ENCODE peak calls at places on chromosomes 16 and 17, in ten cellular contexts. R is CD4-positive, alpha-beta T cell; P is cardiac muscle cell; S is CD8-positive, alpha-beta memory T cell; Y is psoas muscle; Q is endothelial cell of umbilical vein; M is tibial nerve; J is endodermal cell; H is substantia nigra; X is CD4-positive, alpha-beta memory T cell. I is an unnamed sample.

GRCh38 chr16:15542261-15542660 is 100.7 kb downstream of the MARF1 start:
- DNase-seq in R (no peak), P (no peak), S (no peak), Y (no peak), Q (no peak), M (no peak), J (no peak), H (no peak), X (no peak), I (no peak)

GRCh38 chr17:7233701-7234099 is 617 bp downstream of the DVL2 start:
- DNase-seq in R (no peak), P (no peak), S (no peak), Y (no peak), Q (no peak), M (no peak), J (no peak), H (no peak), X (no peak), I (no peak)

GRCh38 chr16:72493681-72494415 is 321.9 kb upstream of the PMFBP1 start:
- DNase-seq in R (no peak), P (peak), S (no peak), Y (no peak), Q (no peak), M (no peak), J (no peak), H (no peak), X (no peak), I (no peak)

GRCh38 chr16:13298676-13299075 is 397.3 kb downstream of the SHISA9 start:
- DNase-seq in R (no peak), P (no peak), S (no peak), Y (no peak), Q (no peak), M (no peak), J (peak), H (no peak), X (no peak), I (no peak)

GRCh38 chr16:89422527-89422904 is 67.8 kb downstream of the ANKRD11 start:
- DNase-seq in R (no peak), P (peak), S (no peak), Y (peak), Q (peak), M (no peak), J (no peak), H (no peak), X (no peak), I (no peak)

GRCh38 chr17:27247071-27247957 is 46.6 kb upstream of the WSB1 start:
- DNase-seq in R (no peak), P (peak), S (no peak), Y (peak), Q (peak), M (peak), J (no peak), H (no peak), X (no peak), I (no peak)

GRCh38 chr16:49453001-49453400 is 79.4 kb downstream of the C16orf78 start:
- DNase-seq in R (no peak), P (no peak), S (no peak), Y (peak), Q (no peak), M (no peak), J (no peak), H (no peak), X (no peak), I (no peak)

GRCh38 chr17:63702223-63702577 is 2.3 kb upstream of the LIMD2 start:
- DNase-seq in R (peak), P (no peak), S (peak), Y (no peak), Q (no peak), M (no peak), J (no peak), H (no peak), X (peak), I (no peak)

GRCh38 chr17:41013606-41014005 is 4.7 kb upstream of the KRTAP3-1 start:
- DNase-seq in R (no peak), P (no peak), S (no peak), Y (no peak), Q (no peak), M (no peak), J (no peak), H (no peak), X (no peak), I (no peak)

GRCh38 chr16:27925612-27926011 is 137.9 kb downstream of the GSG1L start:
- DNase-seq in R (no peak), P (no peak), S (no peak), Y (no peak), Q (no peak), M (no peak), J (no peak), H (no peak), X (no peak), I (no peak)

GRCh38 chr17:44191941-44192496 is 5.2 kb downstream of the TMUB2 start:
- DNase-seq in R (no peak), P (no peak), S (no peak), Y (peak), Q (no peak), M (no peak), J (peak), H (no peak), X (no peak), I (no peak)

GRCh38 chr16:531494-532125 is 4.1 kb downstream of the CAPN15 start:
- DNase-seq in R (no peak), P (no peak), S (no peak), Y (no peak), Q (no peak), M (no peak), J (no peak), H (no peak), X (no peak), I (no peak)

GRCh38 chr17:6508519-6509294 is 47.6 kb downstream of the PITPNM3 start:
- DNase-seq in R (no peak), P (no peak), S (no peak), Y (no peak), Q (no peak), M (no peak), J (peak), H (no peak), X (no peak), I (no peak)

GRCh38 chr16:24747425-24747824 is 18.0 kb downstream of the TNRC6A start:
- DNase-seq in R (no peak), P (no peak), S (no peak), Y (no peak), Q (peak), M (no peak), J (no peak), H (no peak), X (no peak), I (no peak)

GRCh38 chr16:55480228-55480655 is 1.2 kb downstream of the MMP2 start:
- DNase-seq in R (no peak), P (peak), S (no peak), Y (peak), Q (peak), M (peak), J (peak), H (peak), X (no peak), I (no peak)

GRCh38 chr16:49855822-49856740 is at the start of gene ZNF423:
- DNase-seq in R (no peak), P (peak), S (no peak), Y (peak), Q (peak), M (no peak), J (peak), H (no peak), X (no peak), I (no peak)

GRCh38 chr17:75645889-75646625 is 12.8 kb downstream of the SMIM5 start:
- DNase-seq in R (no peak), P (no peak), S (no peak), Y (no peak), Q (peak), M (no peak), J (peak), H (peak), X (no peak), I (peak)

GRCh38 chr16:48008011-48008410 is 147.8 kb downstream of the ABCC12 start:
- DNase-seq in R (no peak), P (no peak), S (no peak), Y (no peak), Q (no peak), M (no peak), J (no peak), H (no peak), X (no peak), I (no peak)

GRCh38 chr16:28181557-28181914 is 30.2 kb downstream of the XPO6 start:
- DNase-seq in R (no peak), P (peak), S (no peak), Y (no peak), Q (peak), M (no peak), J (peak), H (no peak), X (no peak), I (no peak)

GRCh38 chr17:4154201-4154600 is 11.2 kb downstream of the CYB5D2 start:
- DNase-seq in R (no peak), P (no peak), S (no peak), Y (no peak), Q (no peak), M (no peak), J (no peak), H (no peak), X (no peak), I (no peak)

GRCh38 chr17:66507982-66508760 is 205.8 kb downstream of the PRKCA start:
- DNase-seq in R (no peak), P (no peak), S (no peak), Y (no peak), Q (no peak), M (no peak), J (no peak), H (no peak), X (no peak), I (no peak)

GRCh38 chr17:53141280-53141679 is 681.4 kb upstream of the KIF2B start:
- DNase-seq in R (no peak), P (no peak), S (no peak), Y (no peak), Q (no peak), M (no peak), J (no peak), H (no peak), X (no peak), I (no peak)

GRCh38 chr17:29138991-29139682 is 41.1 kb downstream of the MYO18A start:
- DNase-seq in R (peak), P (no peak), S (peak), Y (peak), Q (no peak), M (no peak), J (no peak), H (peak), X (peak), I (peak)

GRCh38 chr17:75634754-75635609 is 1.7 kb downstream of the SMIM5 start:
- DNase-seq in R (no peak), P (no peak), S (no peak), Y (no peak), Q (no peak), M (no peak), J (no peak), H (no peak), X (no peak), I (no peak)

GRCh38 chr17:74864866-74865395 is 5.2 kb upstream of the GRIN2C start:
- DNase-seq in R (peak), P (peak), S (peak), Y (peak), Q (peak), M (peak), J (peak), H (peak), X (peak), I (peak)

GRCh38 chr16:57091990-57092785 is at the start of gene CPNE2:
- DNase-seq in R (peak), P (peak), S (no peak), Y (peak), Q (peak), M (no peak), J (peak), H (peak), X (peak), I (peak)

GRCh38 chr17:69314246-69315030 is 12.5 kb downstream of the ABCA5 start:
- DNase-seq in R (no peak), P (no peak), S (no peak), Y (no peak), Q (no peak), M (no peak), J (no peak), H (no peak), X (no peak), I (no peak)

GRCh38 chr17:59521465-59522126 is 43.8 kb upstream of the DHX40 start:
- DNase-seq in R (peak), P (peak), S (peak), Y (peak), Q (peak), M (peak), J (peak), H (no peak), X (peak), I (peak)

GRCh38 chr17:32689348-32689747 is 187.6 kb downstream of the MYO1D start:
- DNase-seq in R (no peak), P (no peak), S (no peak), Y (no peak), Q (no peak), M (no peak), J (no peak), H (no peak), X (no peak), I (no peak)

GRCh38 chr17:5825717-5826330 is 241.5 kb upstream of the NLRP1 start:
- DNase-seq in R (no peak), P (no peak), S (no peak), Y (no peak), Q (peak), M (no peak), J (no peak), H (no peak), X (no peak), I (no peak)

GRCh38 chr16:11672206-11673090 is 4.2 kb downstream of the SNN start:
- DNase-seq in R (peak), P (no peak), S (no peak), Y (no peak), Q (no peak), M (no peak), J (no peak), H (no peak), X (peak), I (no peak)

GRCh38 chr16:86342161-86342560 is 168.2 kb upstream of the FOXF1 start:
- DNase-seq in R (no peak), P (no peak), S (no peak), Y (no peak), Q (no peak), M (no peak), J (no peak), H (no peak), X (no peak), I (no peak)
- H3K27ac ChIP-seq in R (no peak), P (no peak), S (no peak), Y (no peak), Q (peak), M (no peak), J (no peak), H (no peak), X (no peak), I (no peak)

GRCh38 chr17:17419621-17420020 is 57.2 kb upstream of the MED9 start:
- DNase-seq in R (no peak), P (peak), S (no peak), Y (no peak), Q (no peak), M (no peak), J (no peak), H (peak), X (no peak), I (no peak)
- H3K27ac ChIP-seq in R (no peak), P (no peak), S (no peak), Y (peak), Q (no peak), M (peak), J (no peak), H (peak), X (no peak), I (peak)

GRCh38 chr17:2043785-2044184 is 2.0 kb downstream of the OVCA2 start:
- DNase-seq in R (no peak), P (no peak), S (no peak), Y (no peak), Q (no peak), M (no peak), J (no peak), H (no peak), X (no peak), I (no peak)
- H3K27ac ChIP-seq in R (no peak), P (no peak), S (no peak), Y (peak), Q (no peak), M (no peak), J (no peak), H (no peak), X (no peak), I (no peak)

GRCh38 chr16:30340621-30341020 is 14.5 kb downstream of the CD2BP2 start:
- DNase-seq in R (no peak), P (no peak), S (no peak), Y (no peak), Q (no peak), M (no peak), J (no peak), H (no peak), X (no peak), I (peak)
- H3K27ac ChIP-seq in R (no peak), P (no peak), S (no peak), Y (no peak), Q (no peak), M (no peak), J (no peak), H (no peak), X (no peak), I (no peak)

GRCh38 chr16:69176033-69176780 is 10.8 kb upstream of the SNTB2 start:
- DNase-seq in R (no peak), P (peak), S (no peak), Y (no peak), Q (peak), M (no peak), J (no peak), H (no peak), X (no peak), I (no peak)

GRCh38 chr16:69182730-69183416 is 4.1 kb upstream of the SNTB2 start:
- DNase-seq in R (no peak), P (no peak), S (no peak), Y (peak), Q (no peak), M (no peak), J (no peak), H (no peak), X (no peak), I (no peak)

GRCh38 chr16:69180011-69180338 is 7.0 kb upstream of the SNTB2 start:
- DNase-seq in R (no peak), P (no peak), S (no peak), Y (no peak), Q (no peak), M (no peak), J (no peak), H (no peak), X (no peak), I (no peak)

GRCh38 chr16:69179255-69180010 is 7.5 kb upstream of the SNTB2 start:
- DNase-seq in R (no peak), P (peak), S (no peak), Y (peak), Q (peak), M (peak), J (no peak), H (peak), X (no peak), I (no peak)
- H3K27ac ChIP-seq in R (no peak), P (no peak), S (no peak), Y (peak), Q (no peak), M (peak), J (no peak), H (no peak), X (no peak), I (no peak)

DNA sequence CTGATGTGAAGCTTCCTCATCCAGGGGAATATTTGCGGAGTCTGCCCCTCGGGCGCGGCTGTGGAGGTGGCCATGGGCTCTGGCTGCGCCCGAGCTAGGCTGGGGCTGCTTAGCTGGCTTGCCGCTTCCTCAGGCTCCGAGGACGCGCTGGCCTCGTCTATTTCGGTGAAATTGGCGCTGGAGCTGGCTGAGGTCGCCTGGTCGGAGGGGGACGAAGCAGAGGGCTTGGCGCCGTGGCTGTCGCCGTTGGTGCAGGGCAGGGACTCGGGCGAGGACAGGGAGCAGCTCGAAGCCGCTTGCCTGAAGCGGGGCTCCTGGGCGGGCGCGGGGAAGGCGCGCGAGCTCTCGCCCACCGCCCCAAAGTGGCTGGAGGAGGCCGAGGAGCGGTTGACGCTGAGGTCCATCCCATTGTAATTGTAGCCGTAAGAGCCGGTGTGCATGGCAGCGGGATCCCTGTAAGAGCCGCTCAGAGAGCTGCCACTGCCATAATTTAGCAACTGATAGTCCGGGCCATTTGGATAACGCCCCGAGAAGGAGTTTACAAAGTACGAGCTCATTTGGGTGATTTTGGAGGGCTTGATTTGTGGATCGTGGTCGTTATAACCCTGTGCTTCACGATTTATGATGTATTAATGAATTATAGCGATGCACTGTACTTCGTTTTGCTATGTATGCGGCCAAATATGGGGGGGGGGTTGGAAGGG is at the start of gene HOXB5:
- DNase-seq in R (no peak), P (no peak), S (no peak), Y (no peak), Q (no peak), M (no peak), J (peak), H (no peak), X (no peak), I (no peak)
- H3K27ac ChIP-seq in R (no peak), P (no peak), S (no peak), Y (no peak), Q (peak), M (no peak), J (no peak), H (no peak), X (no peak), I (no peak)

GRCh38 chr16:85934210-85934609 is 35.2 kb downstream of the IRF8 start:
- DNase-seq in R (no peak), P (no peak), S (no peak), Y (no peak), Q (no peak), M (no peak), J (no peak), H (no peak), X (no peak), I (no peak)
- H3K27ac ChIP-seq in R (no peak), P (no peak), S (no peak), Y (no peak), Q (no peak), M (no peak), J (no peak), H (no peak), X (no peak), I (no peak)

DNA sequence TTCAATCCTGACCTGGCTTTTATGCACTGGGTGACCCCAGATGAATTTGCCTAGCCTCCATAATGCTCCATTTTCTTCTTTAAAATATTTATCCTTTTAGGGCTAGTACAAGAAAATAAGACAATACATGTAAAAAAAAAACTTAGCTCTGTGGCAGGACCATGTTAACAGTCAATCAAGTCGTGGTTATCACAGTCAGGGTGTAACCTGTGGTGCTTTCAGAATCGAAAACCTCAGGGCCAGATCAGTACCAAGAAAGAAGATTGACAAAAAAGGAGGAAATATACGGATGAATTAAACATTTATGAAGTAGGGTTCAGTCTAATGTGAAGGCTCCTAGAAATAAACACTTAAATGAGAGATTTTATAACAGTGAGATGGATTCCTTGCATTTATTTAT is 347.2 kb upstream of the MAF start:
- DNase-seq in R (no peak), P (no peak), S (no peak), Y (no peak), Q (no peak), M (no peak), J (no peak), H (no peak), X (no peak), I (no peak)
- H3K27ac ChIP-seq in R (no peak), P (no peak), S (no peak), Y (no peak), Q (no peak), M (no peak), J (no peak), H (no peak), X (no peak), I (no peak)

DNA sequence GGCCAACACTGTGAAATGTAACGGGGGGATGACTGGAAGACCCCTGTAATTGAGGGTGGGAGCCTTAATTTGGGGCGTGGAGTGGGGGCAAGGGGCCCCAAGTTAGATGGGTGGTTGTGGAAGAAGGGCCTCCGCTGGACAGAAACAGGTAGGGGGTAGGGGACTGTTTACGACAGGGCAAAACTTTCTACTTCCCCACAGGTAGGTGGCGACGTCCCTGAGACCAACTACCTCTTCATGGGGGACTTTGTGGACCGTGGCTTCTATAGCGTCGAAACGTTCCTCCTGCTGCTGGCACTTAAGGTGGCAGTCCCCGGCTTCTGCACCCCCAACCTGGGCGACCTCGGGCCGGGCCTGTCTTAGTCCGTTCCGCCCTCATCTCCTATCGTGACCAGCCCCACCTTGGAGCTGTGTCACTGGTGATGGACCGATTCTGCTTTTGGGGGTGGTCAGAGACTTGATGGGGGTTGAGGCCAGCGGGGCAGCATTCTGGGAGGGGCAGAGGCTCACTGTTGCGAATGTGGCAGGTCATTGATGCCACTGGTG is 6.8 kb downstream of the PPP4C start:
- DNase-seq in R (no peak), P (no peak), S (no peak), Y (no peak), Q (no peak), M (no peak), J (no peak), H (no peak), X (no peak), I (no peak)
- H3K27ac ChIP-seq in R (no peak), P (no peak), S (no peak), Y (no peak), Q (no peak), M (no peak), J (no peak), H (no peak), X (no peak), I (no peak)